ENCODE peak calls at places on chromosomes 6 and 20, in four cellular contexts. O is activated CD4-positive, alpha-beta T cell treated with anti-CD3 and anti-CD28 coated beads for 48 hours; R is endothelial cell of umbilical vein; Y is GM20000. T is an unnamed sample.

GRCh38 chr20:58638467-58639181 is 12.5 kb upstream of the STX16 start:
- DNase-seq in O (no peak), R (no peak), Y (no peak), T (no peak)

GRCh38 chr6:37283786-37284185 is 25.8 kb upstream of the TMEM217 start:
- DNase-seq in O (no peak), R (no peak), Y (no peak), T (no peak)

GRCh38 chr20:58512808-58513552 is 2.2 kb downstream of the APCDD1L start:
- DNase-seq in O (no peak), R (no peak), Y (no peak), T (no peak)

GRCh38 chr6:106749611-106750010 is 120.2 kb downstream of the QRSL1 start:
- DNase-seq in O (no peak), R (no peak), Y (no peak), T (no peak)

GRCh38 chr20:63117661-63118302 is 98.1 kb downstream of the YTHDF1 start:
- DNase-seq in O (no peak), R (no peak), Y (no peak), T (no peak)

GRCh38 chr6:99338188-99338587 is 11.3 kb downstream of the FAXC start:
- DNase-seq in O (no peak), R (no peak), Y (no peak), T (no peak)

GRCh38 chr6:124073820-124074587 is 270.3 kb downstream of the NKAIN2 start:
- DNase-seq in O (no peak), R (no peak), Y (no peak), T (no peak)

GRCh38 chr20:17460119-17460518 is 71.1 kb downstream of the BFSP1 start:
- DNase-seq in O (no peak), R (no peak), Y (no peak), T (no peak)

GRCh38 chr6:37731888-37732287 is 34.2 kb upstream of the MDGA1 start:
- DNase-seq in O (peak; percentile 59), R (no peak), Y (peak; percentile 85), T (peak; percentile 65)

GRCh38 chr6:151431336-151431735 is 20.6 kb downstream of the RMND1 start:
- DNase-seq in O (no peak), R (no peak), Y (no peak), T (no peak)

GRCh38 chr6:77837034-77837784 is 184.4 kb downstream of the MEI4 start:
- DNase-seq in O (no peak), R (no peak), Y (no peak), T (no peak)

T was measured in GM12865.